ENCODE peak calls at places on chromosome 15, in eight cellular contexts. B, R, Z, X, T, W, S and K are unnamed samples.

GRCh38 chr15:76341366-76342045 is 4.9 kb downstream of the ISL2 start:
- DNase-seq in W (no peak), X (peak), T (no peak), B (peak), Z (no peak), S (no peak), R (no peak), K (no peak)

GRCh38 chr15:33773969-33774368 is 194.3 kb upstream of the CHRM5 start:
- DNase-seq in Z (no peak), T (no peak), X (no peak), R (no peak), B (no peak), S (no peak), W (no peak), K (no peak)

GRCh38 chr15:27492021-27492621 is 521.1 kb downstream of the GABRG3 start:
- DNase-seq in R (no peak), Z (no peak), B (no peak), T (no peak), S (no peak), X (no peak), W (no peak), K (peak)

GRCh38 chr15:60973637-60974415 is 255.3 kb downstream of the RORA start:
- DNase-seq in B (peak), S (no peak), W (no peak), R (peak), T (no peak), Z (no peak), X (no peak), K (no peak)

GRCh38 chr15:50066693-50067092 is 52.3 kb downstream of the ATP8B4 start:
- DNase-seq in X (no peak), S (no peak), T (no peak), W (no peak), R (no peak), B (no peak), Z (no peak), K (no peak)

GRCh38 chr15:40300367-40300766 is 7.4 kb downstream of the PLCB2 start:
- DNase-seq in Z (no peak), W (no peak), X (no peak), T (no peak), S (no peak), B (no peak), R (no peak), K (no peak)

GRCh38 chr15:66848666-66849392 is 146.8 kb downstream of the SMAD6 start:
- DNase-seq in W (no peak), T (no peak), S (no peak), Z (no peak), X (no peak), B (no peak), R (no peak), K (no peak)

GRCh38 chr15:76235186-76235826 is 76.0 kb downstream of the ETFA start:
- DNase-seq in T (peak), X (no peak), R (peak), W (no peak), S (no peak), B (peak), Z (peak), K (peak)

GRCh38 chr15:34987982-34988873 is at the start of gene ZNF770:
- DNase-seq in Z (peak), X (peak), S (peak), R (peak), W (peak), B (peak), T (peak), K (peak)

GRCh38 chr15:70209499-70209898 is 111.8 kb upstream of the TLE3 start:
- DNase-seq in S (no peak), T (no peak), R (no peak), W (no peak), B (no peak), Z (no peak), X (no peak), K (no peak)

GRCh38 chr15:88465633-88466219 is 1.5 kb downstream of the MRPL46 start:
- DNase-seq in X (no peak), R (peak), Z (no peak), W (no peak), B (peak), T (peak), S (no peak), K (no peak)

GRCh38 chr15:80343610-80344009 is 60.6 kb upstream of the ARNT2 start:
- DNase-seq in T (no peak), B (no peak), W (no peak), X (peak), R (no peak), Z (no peak), S (no peak), K (no peak)

GRCh38 chr15:85047271-85047948 is 65.8 kb downstream of the PDE8A start:
- DNase-seq in S (peak), W (peak), T (peak), B (peak), Z (no peak), R (peak), X (no peak), K (peak)

GRCh38 chr15:93162560-93162959 is 73.5 kb upstream of the RGMA start:
- DNase-seq in X (no peak), S (no peak), Z (no peak), B (no peak), R (no peak), W (no peak), T (no peak), K (no peak)

GRCh38 chr15:62392411-62392810 is 227.3 kb upstream of the C2CD4B start:
- DNase-seq in Z (no peak), R (no peak), X (no peak), W (peak), T (no peak), S (no peak), B (peak), K (no peak)

GRCh38 chr15:28060005-28060404 is 39.1 kb downstream of the OCA2 start:
- DNase-seq in Z (no peak), B (no peak), X (no peak), T (no peak), S (no peak), R (no peak), W (no peak), K (no peak)

GRCh38 chr15:68608206-68608843 is 29.5 kb downstream of the CORO2B start:
- DNase-seq in B (peak), X (peak), S (peak), R (no peak), Z (no peak), W (no peak), T (no peak), K (peak)

GRCh38 chr15:77019476-77020331 is 24.8 kb downstream of the PSTPIP1 start:
- DNase-seq in S (no peak), R (no peak), W (no peak), T (no peak), Z (no peak), X (no peak), B (peak), K (no peak)

GRCh38 chr15:82952156-82953081 is at the start of gene HOMER2:
- DNase-seq in Z (peak), W (peak), X (no peak), T (no peak), S (no peak), R (peak), B (peak), K (no peak)

GRCh38 chr15:34046471-34047145 is 7.6 kb upstream of the AVEN start:
- DNase-seq in W (no peak), B (no peak), T (no peak), R (no peak), S (no peak), X (no peak), Z (no peak), K (no peak)